ENCODE peak calls at places on chromosomes 2 and 18, in eight cellular contexts. P is NCI-H1092 treated with DMSO at 0.1 percent for 48 hours; E is NCI-H1436; R is immature natural killer cell; J is activated naive CD4-positive, alpha-beta T cell treated with anti-CD3 and anti-CD28 coated beads, Interleukin-2, amount 10 ng/mL, durations not matched to agents 7 days and 5 days; W is T-helper 9 cell; D is GM12891; U is germinal center. C is an unnamed sample.

GRCh38 chr2:181813963-181814565 is 77.5 kb upstream of the ITPRID2 start:
- DNase-seq in P (no peak), E (no peak), R (no peak), J (no peak), W (no peak), D (no peak), U (no peak), C (no peak)

GRCh38 chr2:199692489-199692888 is 158.5 kb downstream of the FTCDNL1 start:
- DNase-seq in P (peak), E (peak), R (no peak), J (no peak), W (no peak), D (no peak), U (no peak), C (no peak)

GRCh38 chr18:32595735-32596134 is 125.1 kb upstream of the GAREM1 start:
- DNase-seq in P (no peak), E (no peak), R (no peak), J (no peak), W (no peak), D (no peak), U (no peak), C (no peak)

GRCh38 chr18:45416168-45416567 is 199.1 kb upstream of the SLC14A2 start:
- DNase-seq in P (peak), E (peak), R (no peak), J (no peak), W (no peak), D (no peak), U (no peak), C (no peak)

GRCh38 chr18:45976581-45977373 is 9.6 kb upstream of the EPG5 start:
- DNase-seq in P (no peak), E (no peak), R (no peak), J (no peak), W (no peak), D (no peak), U (no peak), C (no peak)

GRCh38 chr2:28616618-28617017 is 120.8 kb downstream of the PLB1 start:
- DNase-seq in P (no peak), E (no peak), R (no peak), J (no peak), W (no peak), D (no peak), U (no peak), C (no peak)

GRCh38 chr2:140276661-140277060 is 1496.5 kb upstream of the NXPH2 start:
- DNase-seq in P (no peak), E (no peak), R (no peak), J (no peak), W (no peak), D (no peak), U (no peak), C (no peak)

GRCh38 chr2:104944495-104944894 is 90.6 kb downstream of the POU3F3 start:
- DNase-seq in P (peak), E (no peak), R (no peak), J (no peak), W (no peak), D (no peak), U (no peak), C (no peak)

GRCh38 chr2:28354920-28355520 is 37.6 kb upstream of the FOSL2 start:
- DNase-seq in P (no peak), E (no peak), R (no peak), J (no peak), W (no peak), D (no peak), U (no peak), C (no peak)

GRCh38 chr2:27960237-27960912 is 69.8 kb downstream of the BABAM2 start:
- DNase-seq in P (no peak), E (no peak), R (peak), J (peak), W (no peak), D (no peak), U (no peak), C (no peak)

C was measured in naive B cell.